ENCODE peak calls at places on chromosomes 16 and 17, in four cellular contexts. One of them, this sample, is unnamed.

GRCh38 chr16:724188-725040 is 1.8 kb downstream of the CCDC78 start:
- DNase-seq in activated CD4-positive, alpha-beta T cell treated with anti-CD3 and anti-CD28 coated beads, Interleukin-2, amount 10 ng/mL, durations not matched to agents 7 days and 5 days: no peak
- DNase-seq in activated CD4-positive, CD25-positive, alpha-beta regulatory T cell: no peak
- DNase-seq in HuH-7: no peak
- DNase-seq in this sample: no peak

GRCh38 chr17:9517396-9517795 is 58.2 kb downstream of the STX8 start:
- DNase-seq in activated CD4-positive, alpha-beta T cell treated with anti-CD3 and anti-CD28 coated beads, Interleukin-2, amount 10 ng/mL, durations not matched to agents 7 days and 5 days: peak
- DNase-seq in activated CD4-positive, CD25-positive, alpha-beta regulatory T cell: no peak
- DNase-seq in HuH-7: no peak
- DNase-seq in this sample: no peak

GRCh38 chr16:48384305-48384981 is 770 bp downstream of the SIAH1 start:
- DNase-seq in activated CD4-positive, alpha-beta T cell treated with anti-CD3 and anti-CD28 coated beads, Interleukin-2, amount 10 ng/mL, durations not matched to agents 7 days and 5 days: peak
- DNase-seq in activated CD4-positive, CD25-positive, alpha-beta regulatory T cell: no peak
- DNase-seq in HuH-7: peak
- DNase-seq in this sample: peak

GRCh38 chr17:35163886-35164285 is 16.3 kb downstream of the UNC45B start:
- DNase-seq in activated CD4-positive, alpha-beta T cell treated with anti-CD3 and anti-CD28 coated beads, Interleukin-2, amount 10 ng/mL, durations not matched to agents 7 days and 5 days: no peak
- DNase-seq in activated CD4-positive, CD25-positive, alpha-beta regulatory T cell: no peak
- DNase-seq in HuH-7: no peak
- DNase-seq in this sample: no peak

GRCh38 chr16:8890549-8890921 is 8.4 kb downstream of the LITAFD start:
- DNase-seq in activated CD4-positive, alpha-beta T cell treated with anti-CD3 and anti-CD28 coated beads, Interleukin-2, amount 10 ng/mL, durations not matched to agents 7 days and 5 days: no peak
- DNase-seq in activated CD4-positive, CD25-positive, alpha-beta regulatory T cell: no peak
- DNase-seq in HuH-7: no peak
- DNase-seq in this sample: no peak

GRCh38 chr16:54290203-54291106 is 3.9 kb upstream of the IRX3 start:
- DNase-seq in activated CD4-positive, alpha-beta T cell treated with anti-CD3 and anti-CD28 coated beads, Interleukin-2, amount 10 ng/mL, durations not matched to agents 7 days and 5 days: no peak
- DNase-seq in activated CD4-positive, CD25-positive, alpha-beta regulatory T cell: no peak
- DNase-seq in HuH-7: no peak
- DNase-seq in this sample: no peak

GRCh38 chr16:82201906-82202305 is 31.9 kb upstream of the MPHOSPH6 start:
- DNase-seq in activated CD4-positive, alpha-beta T cell treated with anti-CD3 and anti-CD28 coated beads, Interleukin-2, amount 10 ng/mL, durations not matched to agents 7 days and 5 days: no peak
- DNase-seq in activated CD4-positive, CD25-positive, alpha-beta regulatory T cell: no peak
- DNase-seq in HuH-7: no peak
- DNase-seq in this sample: no peak

GRCh38 chr16:709651-710499 is 4.3 kb upstream of the FBXL16 start:
- DNase-seq in activated CD4-positive, alpha-beta T cell treated with anti-CD3 and anti-CD28 coated beads, Interleukin-2, amount 10 ng/mL, durations not matched to agents 7 days and 5 days: no peak
- DNase-seq in activated CD4-positive, CD25-positive, alpha-beta regulatory T cell: no peak
- DNase-seq in HuH-7: no peak
- DNase-seq in this sample: no peak

GRCh38 chr17:216625-217024 is 35.2 kb upstream of the DOC2B start:
- DNase-seq in activated CD4-positive, alpha-beta T cell treated with anti-CD3 and anti-CD28 coated beads, Interleukin-2, amount 10 ng/mL, durations not matched to agents 7 days and 5 days: no peak
- DNase-seq in activated CD4-positive, CD25-positive, alpha-beta regulatory T cell: no peak
- DNase-seq in HuH-7: no peak
- DNase-seq in this sample: no peak

GRCh38 chr17:9107527-9107926 is 86.2 kb downstream of the NTN1 start:
- DNase-seq in activated CD4-positive, alpha-beta T cell treated with anti-CD3 and anti-CD28 coated beads, Interleukin-2, amount 10 ng/mL, durations not matched to agents 7 days and 5 days: no peak
- DNase-seq in activated CD4-positive, CD25-positive, alpha-beta regulatory T cell: no peak
- DNase-seq in HuH-7: no peak
- DNase-seq in this sample: no peak

GRCh38 chr17:5370411-5370810 is 49.1 kb downstream of the NUP88 start:
- DNase-seq in activated CD4-positive, alpha-beta T cell treated with anti-CD3 and anti-CD28 coated beads, Interleukin-2, amount 10 ng/mL, durations not matched to agents 7 days and 5 days: no peak
- DNase-seq in activated CD4-positive, CD25-positive, alpha-beta regulatory T cell: no peak
- DNase-seq in HuH-7: no peak
- DNase-seq in this sample: no peak

GRCh38 chr17:74330446-74330845 is 4.4 kb downstream of the KIF19 start:
- DNase-seq in activated CD4-positive, alpha-beta T cell treated with anti-CD3 and anti-CD28 coated beads, Interleukin-2, amount 10 ng/mL, durations not matched to agents 7 days and 5 days: no peak
- DNase-seq in activated CD4-positive, CD25-positive, alpha-beta regulatory T cell: no peak
- DNase-seq in HuH-7: no peak
- DNase-seq in this sample: no peak

GRCh38 chr16:85936761-85937343 is 37.9 kb downstream of the IRF8 start:
- DNase-seq in activated CD4-positive, alpha-beta T cell treated with anti-CD3 and anti-CD28 coated beads, Interleukin-2, amount 10 ng/mL, durations not matched to agents 7 days and 5 days: no peak
- DNase-seq in activated CD4-positive, CD25-positive, alpha-beta regulatory T cell: no peak
- DNase-seq in HuH-7: no peak
- DNase-seq in this sample: no peak

GRCh38 chr17:37176683-37177082 is 199.1 kb upstream of the C17orf78 start:
- DNase-seq in activated CD4-positive, alpha-beta T cell treated with anti-CD3 and anti-CD28 coated beads, Interleukin-2, amount 10 ng/mL, durations not matched to agents 7 days and 5 days: no peak
- DNase-seq in activated CD4-positive, CD25-positive, alpha-beta regulatory T cell: no peak
- DNase-seq in HuH-7: no peak
- DNase-seq in this sample: no peak

GRCh38 chr16:84430860-84431259 is 62.5 kb downstream of the ATP2C2 start:
- DNase-seq in activated CD4-positive, alpha-beta T cell treated with anti-CD3 and anti-CD28 coated beads, Interleukin-2, amount 10 ng/mL, durations not matched to agents 7 days and 5 days: no peak
- DNase-seq in activated CD4-positive, CD25-positive, alpha-beta regulatory T cell: no peak
- DNase-seq in HuH-7: no peak
- DNase-seq in this sample: no peak

GRCh38 chr16:3022697-3023414 is 886 bp downstream of the HCFC1R1 start:
- DNase-seq in activated CD4-positive, alpha-beta T cell treated with anti-CD3 and anti-CD28 coated beads, Interleukin-2, amount 10 ng/mL, durations not matched to agents 7 days and 5 days: no peak
- DNase-seq in activated CD4-positive, CD25-positive, alpha-beta regulatory T cell: no peak
- DNase-seq in HuH-7: no peak
- DNase-seq in this sample: peak

GRCh38 chr16:84485255-84486010 is 19.0 kb downstream of the MEAK7 start:
- DNase-seq in activated CD4-positive, alpha-beta T cell treated with anti-CD3 and anti-CD28 coated beads, Interleukin-2, amount 10 ng/mL, durations not matched to agents 7 days and 5 days: no peak
- DNase-seq in activated CD4-positive, CD25-positive, alpha-beta regulatory T cell: no peak
- DNase-seq in HuH-7: no peak
- DNase-seq in this sample: no peak

GRCh38 chr16:12468552-12468951 is 335.1 kb downstream of the CPPED1 start:
- DNase-seq in activated CD4-positive, alpha-beta T cell treated with anti-CD3 and anti-CD28 coated beads, Interleukin-2, amount 10 ng/mL, durations not matched to agents 7 days and 5 days: no peak
- DNase-seq in activated CD4-positive, CD25-positive, alpha-beta regulatory T cell: no peak
- DNase-seq in HuH-7: peak
- DNase-seq in this sample: no peak

GRCh38 chr17:58094118-58094517 is 10.9 kb downstream of the DYNLL2 start:
- DNase-seq in activated CD4-positive, alpha-beta T cell treated with anti-CD3 and anti-CD28 coated beads, Interleukin-2, amount 10 ng/mL, durations not matched to agents 7 days and 5 days: no peak
- DNase-seq in activated CD4-positive, CD25-positive, alpha-beta regulatory T cell: no peak
- DNase-seq in HuH-7: no peak
- DNase-seq in this sample: no peak

GRCh38 chr16:66272461-66272860 is 94.0 kb upstream of the CDH5 start:
- DNase-seq in activated CD4-positive, alpha-beta T cell treated with anti-CD3 and anti-CD28 coated beads, Interleukin-2, amount 10 ng/mL, durations not matched to agents 7 days and 5 days: no peak
- DNase-seq in activated CD4-positive, CD25-positive, alpha-beta regulatory T cell: no peak
- DNase-seq in HuH-7: no peak
- DNase-seq in this sample: no peak

GRCh38 chr17:35245196-35245486 is 2.3 kb downstream of the SLFN5 start:
- DNase-seq in activated CD4-positive, alpha-beta T cell treated with anti-CD3 and anti-CD28 coated beads, Interleukin-2, amount 10 ng/mL, durations not matched to agents 7 days and 5 days: no peak
- DNase-seq in activated CD4-positive, CD25-positive, alpha-beta regulatory T cell: no peak
- DNase-seq in HuH-7: no peak
- DNase-seq in this sample: no peak

GRCh38 chr17:75059369-75060345 is 12.6 kb downstream of the KCTD2 start:
- DNase-seq in activated CD4-positive, alpha-beta T cell treated with anti-CD3 and anti-CD28 coated beads, Interleukin-2, amount 10 ng/mL, durations not matched to agents 7 days and 5 days: peak
- DNase-seq in activated CD4-positive, CD25-positive, alpha-beta regulatory T cell: no peak
- DNase-seq in HuH-7: peak
- DNase-seq in this sample: peak

GRCh38 chr17:8264320-8264719 is 15.2 kb downstream of the PFAS start:
- DNase-seq in activated CD4-positive, alpha-beta T cell treated with anti-CD3 and anti-CD28 coated beads, Interleukin-2, amount 10 ng/mL, durations not matched to agents 7 days and 5 days: no peak
- DNase-seq in activated CD4-positive, CD25-positive, alpha-beta regulatory T cell: no peak
- DNase-seq in HuH-7: no peak
- DNase-seq in this sample: no peak

GRCh38 chr17:4584125-4584834 is at the start of gene SMTNL2:
- DNase-seq in activated CD4-positive, alpha-beta T cell treated with anti-CD3 and anti-CD28 coated beads, Interleukin-2, amount 10 ng/mL, durations not matched to agents 7 days and 5 days: no peak
- DNase-seq in activated CD4-positive, CD25-positive, alpha-beta regulatory T cell: no peak
- DNase-seq in HuH-7: peak
- DNase-seq in this sample: no peak

GRCh38 chr17:46822388-46822921 is 4.0 kb upstream of the WNT3 start:
- DNase-seq in activated CD4-positive, alpha-beta T cell treated with anti-CD3 and anti-CD28 coated beads, Interleukin-2, amount 10 ng/mL, durations not matched to agents 7 days and 5 days: peak
- DNase-seq in activated CD4-positive, CD25-positive, alpha-beta regulatory T cell: no peak
- DNase-seq in HuH-7: no peak
- DNase-seq in this sample: peak

GRCh38 chr16:69861276-69862030 is 89.7 kb upstream of the CLEC18A start:
- DNase-seq in activated CD4-positive, alpha-beta T cell treated with anti-CD3 and anti-CD28 coated beads, Interleukin-2, amount 10 ng/mL, durations not matched to agents 7 days and 5 days: no peak
- DNase-seq in activated CD4-positive, CD25-positive, alpha-beta regulatory T cell: no peak
- DNase-seq in HuH-7: peak
- DNase-seq in this sample: no peak

GRCh38 chr16:53435066-53435688 is 906 bp downstream of the RBL2 start:
- DNase-seq in activated CD4-positive, alpha-beta T cell treated with anti-CD3 and anti-CD28 coated beads, Interleukin-2, amount 10 ng/mL, durations not matched to agents 7 days and 5 days: peak
- DNase-seq in activated CD4-positive, CD25-positive, alpha-beta regulatory T cell: peak
- DNase-seq in HuH-7: peak
- DNase-seq in this sample: peak

GRCh38 chr17:79045830-79046500 is 22.0 kb downstream of the C1QTNF1 start:
- DNase-seq in activated CD4-positive, alpha-beta T cell treated with anti-CD3 and anti-CD28 coated beads, Interleukin-2, amount 10 ng/mL, durations not matched to agents 7 days and 5 days: peak
- DNase-seq in activated CD4-positive, CD25-positive, alpha-beta regulatory T cell: peak
- DNase-seq in HuH-7: peak
- DNase-seq in this sample: peak

GRCh38 chr17:82449883-82450356 is 632 bp downstream of the CYBC1 start:
- DNase-seq in activated CD4-positive, alpha-beta T cell treated with anti-CD3 and anti-CD28 coated beads, Interleukin-2, amount 10 ng/mL, durations not matched to agents 7 days and 5 days: peak
- DNase-seq in activated CD4-positive, CD25-positive, alpha-beta regulatory T cell: no peak
- DNase-seq in HuH-7: no peak
- DNase-seq in this sample: no peak

GRCh38 chr17:7351665-7352558 is at the start of gene KCTD11:
- DNase-seq in activated CD4-positive, alpha-beta T cell treated with anti-CD3 and anti-CD28 coated beads, Interleukin-2, amount 10 ng/mL, durations not matched to agents 7 days and 5 days: peak
- DNase-seq in activated CD4-positive, CD25-positive, alpha-beta regulatory T cell: peak
- DNase-seq in HuH-7: peak
- DNase-seq in this sample: peak

GRCh38 chr16:51937771-51938170 is 609.2 kb downstream of the TOX3 start:
- DNase-seq in activated CD4-positive, alpha-beta T cell treated with anti-CD3 and anti-CD28 coated beads, Interleukin-2, amount 10 ng/mL, durations not matched to agents 7 days and 5 days: no peak
- DNase-seq in activated CD4-positive, CD25-positive, alpha-beta regulatory T cell: no peak
- DNase-seq in HuH-7: no peak
- DNase-seq in this sample: no peak